ENCODE peak calls at places on chromosomes 5 and 9, in eight cellular contexts. V, G, Z, P, T, H, R and Y are unnamed samples.

GRCh38 chr9:77944556-77945261 is 86.9 kb downstream of the GNAQ start:
- DNase-seq in R (peak), V (no peak), T (no peak), G (no peak), Z (no peak), H (no peak), P (peak), Y (peak)

GRCh38 chr5:58940446-58940845 is 357.6 kb downstream of the RAB3C start:
- DNase-seq in H (no peak), G (no peak), Z (no peak), P (no peak), T (no peak), V (no peak), R (peak), Y (no peak)

GRCh38 chr5:172788771-172789686 is 18.0 kb upstream of the DUSP1 start:
- DNase-seq in T (no peak), G (peak), P (no peak), R (peak), H (no peak), Z (no peak), V (no peak), Y (peak)

GRCh38 chr5:56734066-56734766 is 81.1 kb upstream of the MAP3K1 start:
- DNase-seq in P (no peak), V (peak), G (no peak), R (no peak), H (no peak), T (no peak), Z (no peak), Y (no peak)

GRCh38 chr9:14780251-14780650 is 57.7 kb upstream of the CER1 start:
- DNase-seq in P (no peak), G (no peak), H (no peak), V (no peak), T (no peak), R (no peak), Z (no peak), Y (no peak)

GRCh38 chr5:143147918-143148317 is 255.6 kb downstream of the NR3C1 start:
- DNase-seq in T (no peak), V (no peak), G (peak), R (no peak), Z (no peak), H (no peak), P (no peak), Y (no peak)

GRCh38 chr9:36924071-36924470 is 110.0 kb downstream of the PAX5 start:
- DNase-seq in Z (no peak), T (peak), P (no peak), G (no peak), H (peak), V (no peak), R (no peak), Y (no peak)

GRCh38 chr5:88089757-88090390 is 178.8 kb downstream of the TMEM161B start:
- DNase-seq in R (no peak), Z (no peak), V (no peak), H (no peak), T (no peak), P (peak), G (no peak), Y (no peak)

GRCh38 chr5:78647411-78647818 is 1.2 kb downstream of the LHFPL2 start:
- DNase-seq in Z (no peak), H (peak), R (no peak), V (peak), G (no peak), P (peak), T (peak), Y (no peak)

GRCh38 chr5:90093931-90094485 is 315.5 kb downstream of the CETN3 start:
- DNase-seq in Z (no peak), T (no peak), P (no peak), G (no peak), R (no peak), H (peak), V (no peak), Y (no peak)

GRCh38 chr5:31235381-31235780 is 41.9 kb downstream of the CDH6 start:
- DNase-seq in R (no peak), G (no peak), T (no peak), Z (no peak), P (no peak), V (peak), H (no peak), Y (no peak)

GRCh38 chr9:90612957-90613356 is 29.7 kb downstream of the DIRAS2 start:
- DNase-seq in T (no peak), G (no peak), P (no peak), H (no peak), Z (no peak), R (no peak), V (no peak), Y (no peak)

GRCh38 chr5:13339022-13339421 is 605.5 kb downstream of the DNAH5 start:
- DNase-seq in Z (no peak), P (no peak), R (no peak), T (peak), V (no peak), G (no peak), H (no peak), Y (no peak)

GRCh38 chr5:39453606-39454005 is 28.8 kb upstream of the DAB2 start:
- DNase-seq in G (no peak), H (no peak), V (no peak), Z (no peak), R (no peak), T (peak), P (no peak), Y (no peak)

GRCh38 chr9:113516840-113517577 is 53.5 kb downstream of the RGS3 start:
- DNase-seq in T (no peak), H (no peak), V (peak), G (no peak), R (no peak), P (no peak), Z (no peak), Y (no peak)

GRCh38 chr5:76838481-76839261 is 11.1 kb upstream of the S100Z start:
- DNase-seq in G (no peak), P (no peak), V (no peak), H (no peak), Z (no peak), R (no peak), T (peak), Y (no peak)

GRCh38 chr5:111197523-111197922 is 26.7 kb upstream of the CAMK4 start:
- DNase-seq in H (no peak), G (peak), Z (no peak), T (peak), R (no peak), P (peak), V (no peak), Y (no peak)

GRCh38 chr5:135455876-135456237 is 3.7 kb upstream of the TIFAB start:
- DNase-seq in G (no peak), H (no peak), Z (no peak), R (no peak), V (no peak), T (no peak), P (no peak), Y (peak)

GRCh38 chr5:113043491-113043931 is 66.9 kb downstream of the DCP2 start:
- DNase-seq in Z (no peak), G (no peak), P (peak), H (peak), R (peak), V (peak), T (peak), Y (no peak)

GRCh38 chr5:167294861-167295685 is 996.4 kb upstream of the WWC1 start:
- DNase-seq in V (no peak), R (no peak), T (peak), P (peak), Z (no peak), H (peak), G (no peak), Y (no peak)

GRCh38 chr5:36360311-36360710 is 58.6 kb upstream of the RANBP3L start:
- DNase-seq in Z (no peak), R (no peak), P (no peak), G (no peak), V (peak), H (no peak), T (no peak), Y (no peak)

GRCh38 chr5:43154424-43154823 is 33.7 kb downstream of the ZNF131 start:
- DNase-seq in P (no peak), R (no peak), H (no peak), Z (no peak), T (no peak), G (no peak), V (no peak), Y (no peak)

GRCh38 chr9:133518706-133519105 is 6.1 kb downstream of the MYMK start:
- DNase-seq in H (no peak), T (no peak), V (no peak), P (no peak), G (no peak), R (no peak), Z (peak), Y (no peak)

GRCh38 chr5:133052317-133053175 is 733 bp downstream of the HSPA4 start:
- DNase-seq in P (peak), G (peak), H (peak), T (peak), V (peak), Z (peak), R (peak), Y (peak)

GRCh38 chr5:138654281-138654867 is 79.2 kb upstream of the HSPA9 start:
- DNase-seq in V (no peak), Z (no peak), P (no peak), R (no peak), T (peak), H (no peak), G (no peak), Y (no peak)

GRCh38 chr9:122223435-122223834 is 5.3 kb downstream of the LHX6 start:
- DNase-seq in G (no peak), T (no peak), P (no peak), H (no peak), Z (no peak), V (no peak), R (no peak), Y (no peak)

GRCh38 chr9:128898845-128899565 is 17.1 kb downstream of the LRRC8A start:
- DNase-seq in T (no peak), H (no peak), P (no peak), V (no peak), Z (no peak), R (no peak), G (no peak), Y (no peak)

GRCh38 chr9:37410354-37410861 is 12.1 kb upstream of the GRHPR start:
- DNase-seq in R (no peak), T (no peak), Z (no peak), G (no peak), P (no peak), H (no peak), V (peak), Y (no peak)

GRCh38 chr9:109556061-109556460 is 58.0 kb upstream of the PTPN3 start:
- DNase-seq in Z (no peak), T (peak), R (no peak), H (peak), P (peak), G (no peak), V (no peak), Y (no peak)

GRCh38 chr5:102596951-102597350 is 98.2 kb upstream of the SLCO6A1 start:
- DNase-seq in H (no peak), P (no peak), G (no peak), V (no peak), T (no peak), R (no peak), Z (no peak), Y (no peak)

GRCh38 chr5:99070355-99070754 is 141.5 kb upstream of the CHD1 start:
- DNase-seq in P (no peak), T (no peak), V (no peak), R (no peak), H (no peak), Z (no peak), G (no peak), Y (no peak)

GRCh38 chr5:37888476-37888875 is 48.6 kb upstream of the GDNF start:
- DNase-seq in T (peak), R (no peak), V (no peak), H (peak), G (no peak), P (no peak), Z (no peak), Y (no peak)
- H3K27ac ChIP-seq in T (no peak), R (no peak), V (no peak), H (peak), G (no peak), P (no peak), Z (no peak), Y (no peak)

GRCh38 chr5:129547137-129547536 is 87.0 kb downstream of the ADAMTS19 start:
- DNase-seq in G (no peak), R (no peak), Z (no peak), V (no peak), P (no peak), H (no peak), T (no peak), Y (no peak)

GRCh38 chr5:129541648-129542251 is 81.7 kb downstream of the ADAMTS19 start:
- DNase-seq in P (peak), V (peak), Z (no peak), G (no peak), H (peak), R (no peak), T (peak), Y (no peak)
- TF ChIP-seq CTCF in P (no peak), V (peak), Z (no peak), G (no peak), H (no peak), R (no peak), T (peak), Y (no peak)

GRCh38 chr5:157511656-157512644 is 51.9 kb downstream of the NIPAL4 start:
- DNase-seq in T (peak), Z (peak), H (peak), V (no peak), R (peak), G (peak), P (peak), Y (peak)

GRCh38 chr5:157506981-157507780 is 47.2 kb downstream of the NIPAL4 start:
- DNase-seq in V (no peak), T (peak), P (no peak), H (peak), G (no peak), R (peak), Z (no peak), Y (no peak)

GRCh38 chr5:157513182-157513581 is 53.2 kb downstream of the NIPAL4 start:
- DNase-seq in R (no peak), P (no peak), Z (peak), G (no peak), T (no peak), H (no peak), V (no peak), Y (no peak)

GRCh38 chr5:157509587-157509986 is 49.6 kb downstream of the NIPAL4 start:
- DNase-seq in R (no peak), G (no peak), V (no peak), Z (no peak), P (no peak), T (no peak), H (no peak), Y (no peak)

GRCh38 chr5:157510682-157511081 is 50.7 kb downstream of the NIPAL4 start:
- DNase-seq in Z (no peak), H (no peak), V (no peak), P (no peak), T (no peak), R (no peak), G (no peak), Y (no peak)
- H3K27ac ChIP-seq in Z (no peak), H (no peak), V (no peak), P (no peak), T (peak), R (peak), G (peak), Y (peak)

DNA sequence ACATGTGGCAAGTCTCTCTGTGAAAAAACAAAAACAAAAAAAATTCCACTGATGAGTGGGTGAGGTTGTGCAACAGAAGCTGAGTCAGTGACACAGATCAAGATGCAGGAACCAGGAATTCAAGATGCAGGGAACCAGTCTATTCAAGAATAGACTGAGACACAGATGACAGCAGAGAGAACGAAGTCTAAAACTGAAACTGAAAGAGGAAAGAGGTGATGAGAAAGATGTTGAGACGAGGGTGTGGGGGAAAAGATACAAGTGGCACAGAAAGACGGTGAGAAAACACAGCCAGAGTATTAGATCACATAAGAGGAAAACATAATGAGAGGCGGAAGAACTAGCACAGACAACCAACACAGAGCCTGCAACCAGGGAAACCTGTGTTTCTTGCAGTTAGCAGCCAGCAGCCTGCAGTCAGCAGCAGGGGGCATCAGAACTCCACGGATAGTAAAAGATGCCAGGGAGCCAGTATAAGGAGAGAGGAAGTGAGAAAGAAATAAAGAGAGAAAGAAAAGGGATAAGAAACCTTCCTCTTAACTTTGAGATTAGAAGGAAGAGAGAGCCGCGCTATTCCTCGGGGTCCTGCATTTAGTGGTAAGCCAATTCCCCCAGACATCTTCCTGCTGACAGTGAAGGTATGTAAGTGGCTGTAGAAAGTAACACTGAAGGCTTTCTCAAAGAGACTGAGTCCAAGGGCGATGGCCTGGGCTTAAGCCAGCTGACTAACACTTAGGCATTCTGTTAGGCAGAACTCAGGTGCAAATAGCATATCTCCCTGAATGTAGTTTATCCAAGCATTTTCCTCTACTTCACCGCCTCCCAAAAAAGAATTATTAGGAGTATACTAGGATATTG is 79.0 kb downstream of the TLR4 start:
- DNase-seq in T (peak), Z (peak), R (peak), P (peak), G (peak), V (peak), H (peak), Y (peak)
- TF ChIP-seq CTCF in T (peak), Z (peak), R (peak), P (peak), G (peak), V (peak), H (peak), Y (peak)

GRCh38 chr5:124740055-124740454 is 6.4 kb downstream of the ZNF608 start:
- DNase-seq in R (no peak), Z (no peak), G (no peak), P (no peak), T (no peak), V (no peak), H (no peak), Y (no peak)

GRCh38 chr5:124736814-124737186 is 9.6 kb downstream of the ZNF608 start:
- DNase-seq in Z (no peak), P (no peak), R (no peak), V (no peak), H (no peak), G (no peak), T (no peak), Y (no peak)

GRCh38 chr5:124737651-124738050 is 8.8 kb downstream of the ZNF608 start:
- DNase-seq in G (no peak), P (peak), V (no peak), Z (no peak), R (no peak), H (no peak), T (no peak), Y (no peak)

GRCh38 chr5:124740991-124741583 is 5.4 kb downstream of the ZNF608 start:
- DNase-seq in P (no peak), G (no peak), R (no peak), Z (no peak), H (peak), T (peak), V (peak), Y (no peak)

DNA sequence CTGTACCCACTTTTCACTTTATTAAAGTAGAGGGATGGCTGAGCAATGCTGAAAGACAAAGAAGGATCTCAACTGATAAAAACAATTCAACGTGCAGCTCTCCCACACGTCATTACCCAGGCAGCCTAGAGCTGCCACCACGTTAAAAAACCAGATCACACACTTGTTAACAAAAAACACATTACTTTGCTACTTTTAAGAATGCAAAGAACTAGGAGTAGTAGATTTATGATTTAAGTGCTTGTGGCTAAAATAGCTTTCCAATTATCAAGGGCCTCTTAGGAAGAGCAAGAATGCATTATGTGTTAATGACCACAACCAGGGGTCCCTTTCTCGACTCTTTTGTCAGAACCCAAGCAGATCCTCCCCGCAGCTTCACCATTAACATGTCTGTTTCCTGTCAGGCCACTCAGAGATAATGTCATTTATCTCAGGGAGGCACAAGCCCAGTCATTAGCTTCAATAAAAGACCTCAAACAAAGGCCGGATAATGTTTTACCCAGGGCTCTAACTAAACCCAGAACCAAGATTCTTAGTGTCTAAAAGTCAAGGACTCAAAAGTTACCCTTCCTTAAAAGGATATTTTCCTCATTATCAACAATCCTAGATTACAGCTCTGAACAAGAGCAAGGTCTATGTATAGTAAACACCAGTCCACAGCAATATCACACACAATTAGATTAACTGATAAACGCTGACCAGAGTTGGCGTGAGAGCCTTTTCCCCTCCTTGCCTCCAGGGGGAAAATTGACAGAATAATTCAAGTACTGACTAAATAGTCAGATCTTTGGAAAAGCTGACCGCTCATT is 7.5 kb downstream of the ZNF608 start:
- DNase-seq in H (no peak), G (no peak), Z (no peak), V (peak), R (no peak), P (peak), T (no peak), Y (no peak)
- H3K27ac ChIP-seq in H (no peak), G (no peak), Z (no peak), V (peak), R (peak), P (no peak), T (no peak), Y (peak)